ENCODE peak calls at places on chromosomes 4 and X, in seven cellular contexts. A is H9, V is pancreas, I is psoas muscle, D is lower lobe of right lung, Z is uterus, P is heart left ventricle. C is an unnamed sample.

GRCh38 chrX:10022580-10023245 is 55.6 kb downstream of the CLDN34 start:
- DNase-seq in P (peak; percentile 61), I (peak; percentile 48), D (no peak), V (peak; percentile 16), Z (peak; percentile 43), A (no peak), C (no peak)

GRCh38 chr4:150078041-150078995 is at the start of gene DCLK2:
- DNase-seq in P (peak; percentile 89), I (peak; percentile 82), A (peak; percentile 75), Z (peak; percentile 85), V (peak; percentile 63), D (peak; percentile 76), C (peak; percentile 39)

GRCh38 chr4:8915201-8916200 is 43.9 kb upstream of the HMX1 start:
- DNase-seq in D (no peak), P (peak; percentile 18), V (no peak), I (no peak), Z (no peak), A (no peak), C (no peak)

GRCh38 chr4:38284294-38285045 is 324.3 kb downstream of the PTTG2 start:
- DNase-seq in V (no peak), D (no peak), Z (no peak), I (no peak), P (no peak), A (no peak), C (no peak)

GRCh38 chr4:89123418-89123817 is 12.1 kb downstream of the TIGD2 start:
- DNase-seq in I (no peak), P (no peak), V (no peak), A (no peak), D (no peak), Z (no peak), C (peak; percentile 60)

GRCh38 chr4:125704726-125705125 is 390.0 kb downstream of the FAT4 start:
- DNase-seq in D (no peak), V (no peak), I (no peak), A (no peak), P (no peak), Z (no peak), C (no peak)

GRCh38 chr4:95191537-95191936 is 357.2 kb downstream of the UNC5C start:
- DNase-seq in V (no peak), P (no peak), A (no peak), D (no peak), I (no peak), Z (no peak), C (no peak)

GRCh38 chr4:165096776-165097175 is 15.9 kb downstream of the TMEM192 start:
- DNase-seq in P (no peak), V (no peak), D (no peak), A (no peak), Z (no peak), I (no peak), C (no peak)

GRCh38 chr4:164779811-164780216 is 25.9 kb downstream of the SMIM31 start:
- DNase-seq in V (no peak), D (no peak), P (no peak), I (no peak), Z (no peak), A (peak; percentile 63), C (peak; percentile 52)

GRCh38 chr4:41264212-41264611 is 7.5 kb downstream of the UCHL1 start:
- DNase-seq in A (no peak), P (no peak), I (no peak), D (no peak), V (no peak), Z (no peak), C (no peak)

GRCh38 chrX:30887721-30888120 is 1.3 kb downstream of the TAB3 start:
- DNase-seq in I (no peak), P (no peak), Z (no peak), A (no peak), V (no peak), D (no peak), C (no peak)

GRCh38 chr4:176393306-176394013 is 73.7 kb downstream of the SPCS3 start:
- DNase-seq in A (peak; percentile 29), D (no peak), Z (no peak), V (no peak), I (no peak), P (no peak), C (no peak)

GRCh38 chr4:65227628-65228027 is 442.7 kb downstream of the EPHA5 start:
- DNase-seq in I (no peak), Z (no peak), A (no peak), D (no peak), V (no peak), P (no peak), C (no peak)

GRCh38 chr4:129968366-129968765 is 872.4 kb downstream of the C4orf33 start:
- DNase-seq in Z (no peak), V (no peak), A (no peak), I (no peak), D (no peak), P (no peak), C (no peak)

GRCh38 chr4:16125571-16126445 is 42.0 kb upstream of the PROM1 start:
- DNase-seq in V (no peak), P (no peak), I (no peak), A (no peak), D (no peak), Z (no peak), C (no peak)

GRCh38 chr4:75916091-75916661 is 13.9 kb upstream of the PPEF2 start:
- DNase-seq in A (peak; percentile 34), V (peak; percentile 24), D (no peak), P (no peak), Z (no peak), I (no peak), C (peak; percentile 48)

GRCh38 chrX:130636277-130636676 is 234.5 kb downstream of the RBMX2 start:
- DNase-seq in A (no peak), I (no peak), Z (no peak), D (no peak), V (no peak), P (no peak), C (no peak)

GRCh38 chrX:40474205-40474626 is 106.6 kb upstream of the ATP6AP2 start:
- DNase-seq in V (peak; percentile 26), P (peak; percentile 33), I (no peak), Z (peak; percentile 29), D (peak; percentile 54), A (peak; percentile 96), C (peak; percentile 87)

GRCh38 chr4:18917689-18918088 is 896.1 kb upstream of the LCORL start:
- DNase-seq in Z (no peak), A (no peak), I (no peak), P (no peak), V (no peak), D (no peak), C (no peak)

GRCh38 chr4:48603366-48604003 is 113.4 kb downstream of the ZAR1 start:
- DNase-seq in V (peak; percentile 10), A (no peak), D (no peak), Z (no peak), I (no peak), P (no peak), C (no peak)

GRCh38 chr4:84931274-84931673 is 35.2 kb downstream of the WDFY3 start:
- DNase-seq in D (no peak), A (no peak), P (no peak), I (no peak), V (no peak), Z (no peak), C (no peak)

GRCh38 chr4:173518419-173519102 is 11.5 kb downstream of the HAND2 start:
- DNase-seq in P (no peak), V (no peak), D (no peak), I (no peak), A (peak; percentile 58), Z (no peak), C (no peak)

GRCh38 chr4:177706916-177707315 is 264.7 kb upstream of the AGA start:
- DNase-seq in I (no peak), D (no peak), Z (no peak), V (no peak), P (no peak), A (no peak), C (no peak)

GRCh38 chr4:123503698-123504389 is 107.2 kb downstream of the SPRY1 start:
- DNase-seq in P (no peak), Z (no peak), V (no peak), I (no peak), A (no peak), D (no peak), C (no peak)

GRCh38 chr4:724131-724530 is 18.5 kb downstream of the PCGF3 start:
- DNase-seq in P (no peak), Z (no peak), D (no peak), I (no peak), A (no peak), V (no peak), C (no peak)
- H3K4me1 ChIP-seq in P (no peaks in the 10 kb centered on the region), Z (no peaks in the 10 kb centered on the region), D (peaks cover 23% of the 10 kb centered on the region), I (no peaks in the 10 kb centered on the region), A (no peaks in the 10 kb centered on the region), V (no peaks in the 10 kb centered on the region), C (no peaks in the 10 kb centered on the region)

GRCh38 chr4:2060578-2061207 is 1.6 kb downstream of the NAT8L start:
- DNase-seq in Z (no peak), I (peak; percentile 6), V (no peak), D (peak; percentile 27), A (peak; percentile 77), P (no peak), C (no peak)
- H3K27me3 ChIP-seq in Z (peaks cover 5% of the 10 kb centered on the region), I (peaks cover 12% of the 10 kb centered on the region), V (no peaks in the 10 kb centered on the region), D (peaks cover 47% of the 10 kb centered on the region), A (peaks cover 21% of the 10 kb centered on the region), P (peaks cover 33% of the 10 kb centered on the region), C (no peaks in the 10 kb centered on the region)

GRCh38 chrX:13694983-13695382 is 6.1 kb downstream of the RAB9A start:
- DNase-seq in I (no peak), Z (no peak), A (no peak), P (no peak), V (no peak), D (no peak), C (no peak)
- H3K4me1 ChIP-seq in I (peaks cover 27% of the 10 kb centered on the region), Z (no peaks in the 10 kb centered on the region), A (peaks cover 12% of the 10 kb centered on the region), P (peaks cover 6% of the 10 kb centered on the region), V (peaks cover 7% of the 10 kb centered on the region), D (peaks cover 44% of the 10 kb centered on the region), C (no peaks in the 10 kb centered on the region)

GRCh38 chr4:7172508-7172907 is 19.8 kb upstream of the SORCS2 start:
- DNase-seq in I (no peak), P (no peak), A (peak; percentile 10), Z (no peak), V (no peak), D (no peak), C (peak; percentile 13)

GRCh38 chr4:7172946-7173345 is 19.4 kb upstream of the SORCS2 start:
- DNase-seq in A (peak; percentile 18), D (no peak), P (no peak), Z (no peak), V (no peak), I (no peak), C (no peak)

GRCh38 chr4:7170012-7170411 is 22.3 kb upstream of the SORCS2 start:
- DNase-seq in V (no peak), P (no peak), I (no peak), A (peak; percentile 9), Z (no peak), D (peak; percentile 21), C (no peak)

GRCh38 chr4:7171191-7171900 is 21.0 kb upstream of the SORCS2 start:
- DNase-seq in P (no peak), A (peak; percentile 6), D (no peak), Z (no peak), V (no peak), I (no peak), C (no peak)

GRCh38 chr4:7173821-7174220 is 18.5 kb upstream of the SORCS2 start:
- DNase-seq in A (peak; percentile 2), Z (no peak), I (no peak), D (no peak), P (no peak), V (no peak), C (no peak)
- H3K27me3 ChIP-seq in A (no peaks in the 10 kb centered on the region), Z (no peaks in the 10 kb centered on the region), I (no peaks in the 10 kb centered on the region), D (no peaks in the 10 kb centered on the region), P (no peaks in the 10 kb centered on the region), V (no peaks in the 10 kb centered on the region), C (no peaks in the 10 kb centered on the region)

C was measured in Caco-2.